ENCODE peak calls at places on chromosomes 12 and 14, in four cellular contexts. H is globus pallidus; Y is activated naive CD8-positive, alpha-beta T cell treated with anti-CD3 and anti-CD28 coated beads, Interleukin-2, amount 10 ng/mL, durations not matched to agents 7 days and 5 days; K is NCI-H1092 treated with DMSO at 0.1 percent for 48 hours. B is an unnamed sample.

GRCh38 chr12:14563051-14563450 is 4.6 kb downstream of the PLBD1 start:
- DNase-seq in Y (no peak), H (no peak), K (no peak), B (no peak)

GRCh38 chr12:71477609-71478008 is 38.0 kb downstream of the LGR5 start:
- DNase-seq in K (no peak), Y (no peak), H (no peak), B (no peak)

GRCh38 chr14:74793506-74794155 is 30.5 kb downstream of the YLPM1 start:
- DNase-seq in K (no peak), H (no peak), Y (no peak), B (peak)

GRCh38 chr12:6786416-6787094 is 2.8 kb upstream of the CD4 start:
- DNase-seq in H (no peak), K (no peak), Y (no peak), B (no peak)

GRCh38 chr14:100129161-100129589 is 30.3 kb downstream of the DEGS2 start:
- DNase-seq in H (no peak), Y (no peak), K (no peak), B (peak)

GRCh38 chr12:14417717-14418116 is 52.2 kb downstream of the ATF7IP start:
- DNase-seq in H (peak), Y (no peak), K (no peak), B (peak)

GRCh38 chr14:98736701-98737338 is 535.2 kb downstream of the BCL11B start:
- DNase-seq in Y (no peak), H (no peak), K (no peak), B (no peak)

GRCh38 chr12:122096591-122097149 is 18.1 kb downstream of the MLXIP start:
- DNase-seq in K (no peak), Y (no peak), H (no peak), B (no peak)

GRCh38 chr12:13915096-13915495 is 66.3 kb downstream of the GRIN2B start:
- DNase-seq in H (no peak), K (no peak), Y (no peak), B (no peak)

GRCh38 chr12:59194794-59195193 is 274.5 kb upstream of the LRIG3 start:
- DNase-seq in Y (no peak), H (no peak), K (no peak), B (no peak)

GRCh38 chr12:54352022-54352531 is 12.2 kb downstream of the GPR84 start:
- DNase-seq in Y (no peak), K (peak), H (peak), B (no peak)

GRCh38 chr12:132818562-132818961 is 10.1 kb downstream of the GOLGA3 start:
- DNase-seq in Y (no peak), H (no peak), K (no peak), B (no peak)

GRCh38 chr12:76698316-76698715 is 65.6 kb upstream of the ZDHHC17 start:
- DNase-seq in Y (no peak), H (no peak), K (no peak), B (no peak)

GRCh38 chr12:93323625-93324165 is 54.0 kb upstream of the NUDT4 start:
- DNase-seq in K (no peak), H (no peak), Y (no peak), B (no peak)

GRCh38 chr12:26564391-26564790 is 268.6 kb downstream of the ITPR2 start:
- DNase-seq in H (no peak), K (no peak), Y (no peak), B (no peak)

GRCh38 chr12:57518920-57519757 is 1.2 kb downstream of the DDIT3 start:
- DNase-seq in Y (no peak), K (no peak), H (no peak), B (peak)

B was measured in stromal cell of bone marrow.